ENCODE peak calls at places on chromosomes 5 and 9, in seven cellular contexts. C, P, M, U, K, X and A are unnamed samples.

GRCh38 chr5:133041910-133042309 is 9.9 kb upstream of the HSPA4 start:
- DNase-seq in K (no peak), U (no peak), C (no peak), X (no peak), M (no peak), P (no peak), A (no peak)

GRCh38 chr9:114905160-114905940 is 25.0 kb downstream of the TNFSF8 start:
- DNase-seq in M (no peak), U (no peak), X (no peak), C (no peak), P (no peak), K (no peak), A (no peak)

GRCh38 chr5:32710859-32711692 is at the start of gene NPR3:
- DNase-seq in X (no peak), C (peak; percentile 51), U (no peak), K (no peak), M (peak; percentile 8), P (peak; percentile 30), A (peak; percentile 57)

GRCh38 chr9:5873439-5873838 is 17.2 kb upstream of the MLANA start:
- DNase-seq in P (peak; percentile 25), U (no peak), K (no peak), M (no peak), X (peak; percentile 18), C (no peak), A (no peak)

GRCh38 chr5:150278916-150279315 is 10.7 kb downstream of the CAMK2A start:
- DNase-seq in U (no peak), X (no peak), C (no peak), K (no peak), P (no peak), M (no peak), A (no peak)

GRCh38 chr9:98912450-98912849 is 31.3 kb upstream of the COL15A1 start:
- DNase-seq in C (no peak), U (no peak), X (peak; percentile 54), M (no peak), P (no peak), K (no peak), A (no peak)

GRCh38 chr9:76401176-76401575 is 7.0 kb upstream of the RFK start:
- DNase-seq in M (no peak), X (no peak), K (no peak), C (no peak), U (no peak), P (no peak), A (no peak)

GRCh38 chr9:87605676-87606075 is 108.0 kb downstream of the DAPK1 start:
- DNase-seq in P (no peak), U (no peak), K (no peak), X (no peak), C (no peak), M (no peak), A (no peak)

GRCh38 chr5:78360674-78361225 is 333 bp downstream of the SCAMP1 start:
- DNase-seq in P (peak; percentile 59), K (no peak), U (peak; percentile 63), C (peak; percentile 72), X (peak; percentile 91), M (peak; percentile 66), A (peak; percentile 73)

GRCh38 chr9:20226345-20226744 is 396.0 kb downstream of the MLLT3 start:
- DNase-seq in P (no peak), X (no peak), K (no peak), M (no peak), U (no peak), C (no peak), A (no peak)

GRCh38 chr9:87263291-87263690 is 234.4 kb upstream of the DAPK1 start:
- DNase-seq in K (no peak), U (no peak), M (no peak), C (peak; percentile 92), X (no peak), P (peak; percentile 49), A (peak; percentile 10)

GRCh38 chr9:113154936-113155335 is 4.1 kb downstream of the SLC31A2 start:
- DNase-seq in X (no peak), P (no peak), C (no peak), U (no peak), M (no peak), K (no peak), A (no peak)

GRCh38 chr5:8943301-8943700 is 602.6 kb downstream of the SEMA5A start:
- DNase-seq in M (no peak), X (no peak), C (no peak), K (no peak), U (no peak), P (no peak), A (no peak)

GRCh38 chr5:14413331-14413750 is 168.3 kb upstream of the OTULINL start:
- DNase-seq in K (no peak), U (no peak), P (no peak), M (no peak), C (no peak), X (no peak), A (no peak)

GRCh38 chr5:149264432-149265069 is 7.1 kb upstream of the AFAP1L1 start:
- DNase-seq in M (peak; percentile 39), C (peak; percentile 85), U (no peak), P (no peak), K (no peak), X (no peak), A (no peak)

GRCh38 chr5:159811712-159812111 is 104.6 kb upstream of the ADRA1B start:
- DNase-seq in C (no peak), U (no peak), K (no peak), X (no peak), P (no peak), M (no peak), A (no peak)

GRCh38 chr9:9961934-9962333 is 650.9 kb downstream of the PTPRD start:
- DNase-seq in X (no peak), U (no peak), C (no peak), P (no peak), K (no peak), M (no peak), A (no peak)

GRCh38 chr5:10933141-10933540 is 172.1 kb upstream of the DAP start:
- DNase-seq in K (no peak), P (no peak), X (no peak), C (no peak), U (no peak), M (no peak), A (no peak)

GRCh38 chr5:145834917-145835838 is at the start of gene PRELID2:
- DNase-seq in K (peak; percentile 76), U (peak; percentile 92), P (peak; percentile 94), C (peak; percentile 91), X (peak; percentile 96), M (peak; percentile 94), A (peak; percentile 94)
- TF ChIP-seq POLR2A in K (peak; percentile 44), U (no peak), P (peak; percentile 15), C (no peak), X (no peak), M (peak; percentile 77), A (peak; percentile 91)

GRCh38 chr9:135391759-135392158 is 87.8 kb upstream of the PPP1R26 start:
- DNase-seq in P (no peak), U (no peak), K (no peak), M (no peak), X (no peak), C (no peak), A (no peak)
- TF ChIP-seq POLR2A in P (no peak), U (no peak), K (no peak), M (no peak), X (no peak), C (no peak), A (no peak)

GRCh38 chr5:67081259-67081658 is 115.3 kb downstream of the CD180 start:
- DNase-seq in M (no peak), P (no peak), U (no peak), X (no peak), K (no peak), C (no peak), A (no peak)

GRCh38 chr5:67077296-67077695 is 119.3 kb downstream of the CD180 start:
- DNase-seq in P (no peak), X (no peak), C (no peak), U (no peak), M (no peak), K (no peak), A (no peak)

GRCh38 chr5:67085616-67086015 is 111.0 kb downstream of the CD180 start:
- DNase-seq in M (no peak), P (no peak), K (no peak), U (no peak), X (no peak), C (no peak), A (no peak)

DNA sequence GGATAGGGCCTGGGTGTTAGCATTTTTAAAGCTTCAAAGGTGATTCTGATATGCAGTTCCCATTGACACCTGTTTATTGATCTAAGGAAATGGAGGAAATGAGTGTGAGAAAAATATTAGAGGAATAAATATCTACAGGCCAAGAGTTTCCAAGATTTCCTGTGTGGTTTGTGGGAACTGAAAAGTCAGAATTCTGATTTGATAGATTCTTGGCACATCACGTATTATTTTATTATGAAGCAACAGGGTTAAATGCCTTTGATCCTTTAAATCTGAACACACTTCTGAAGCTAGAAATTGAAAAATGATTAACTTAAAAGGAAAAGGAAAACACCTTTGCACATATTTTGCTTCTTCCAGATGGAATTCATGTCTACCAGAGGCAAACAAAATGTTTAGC is 113.7 kb downstream of the CD180 start:
- DNase-seq in P (no peak), U (no peak), M (no peak), C (no peak), K (no peak), X (no peak), A (no peak)
- TF ChIP-seq POLR2A in P (no peak), U (no peak), M (no peak), C (no peak), K (no peak), X (no peak), A (no peak)

GRCh38 chr9:130039504-130040147 is 3.4 kb downstream of the FNBP1 start:
- DNase-seq in C (no peak), M (no peak), P (no peak), K (no peak), X (no peak), U (no peak), A (no peak)
- TF ChIP-seq POLR2A in C (no peak), M (no peak), P (no peak), K (no peak), X (no peak), U (no peak), A (no peak)

GRCh38 chr9:131273791-131274673 is 2.3 kb downstream of the FAM78A start:
- DNase-seq in C (no peak), P (no peak), K (no peak), U (no peak), M (no peak), X (no peak), A (peak; percentile 57)
- TF ChIP-seq POLR2A in C (no peak), P (no peak), K (no peak), U (no peak), M (no peak), X (no peak), A (no peak)

GRCh38 chr9:34048730-34049629 is at the start of gene UBAP2:
- DNase-seq in K (peak; percentile 99), P (peak; percentile 99), M (peak; percentile 98), C (peak; percentile 98), U (peak; percentile 98), X (peak; percentile 100), A (peak; percentile 99)
- TF ChIP-seq POLR2A in K (peak; percentile 87), P (peak; percentile 61), M (peak; percentile 98), C (peak; percentile 93), U (peak; percentile 62), X (no peak), A (peak; percentile 93)

GRCh38 chr5:137888875-137889759 is at the start of gene PKD2L2:
- DNase-seq in P (peak; percentile 91), M (peak; percentile 75), C (peak; percentile 87), X (peak; percentile 92), U (peak; percentile 85), K (peak; percentile 49), A (peak; percentile 92)
- TF ChIP-seq POLR2A in P (peak; percentile 7), M (peak; percentile 61), C (no peak), X (no peak), U (peak; percentile 39), K (peak; percentile 62), A (peak; percentile 88)